ENCODE peak calls at places on chromosome 2, in eight cellular contexts. I is neural progenitor cell, D is heart right ventricle, A is endodermal cell, K is fibroblast of lung, R is kidney, B is testis, W is esophagus muscularis mucosa. T is an unnamed sample.

GRCh38 chr2:112712903-112713584 is 7.8 kb upstream of the NT5DC4 start:
- DNase-seq in I (no peak), D (no peak), A (no peak), K (peak), R (no peak), B (no peak), W (no peak), T (no peak)

GRCh38 chr2:222884765-222885424 is 24.1 kb downstream of the ACSL3 start:
- DNase-seq in I (no peak), D (no peak), A (no peak), K (no peak), R (no peak), B (no peak), W (no peak), T (no peak)

GRCh38 chr2:223949241-223949640 is 4.1 kb upstream of the WDFY1 start:
- DNase-seq in I (no peak), D (no peak), A (no peak), K (no peak), R (no peak), B (no peak), W (no peak), T (no peak)

GRCh38 chr2:113157108-113157896 is 16.5 kb upstream of the PSD4 start:
- DNase-seq in I (peak), D (no peak), A (peak), K (peak), R (peak), B (peak), W (no peak), T (peak)

GRCh38 chr2:153478289-153479261 is at the start of gene RPRM:
- DNase-seq in I (peak), D (peak), A (peak), K (peak), R (peak), B (peak), W (peak), T (no peak)

GRCh38 chr2:107466241-107466640 is 360.5 kb upstream of the RGPD4 start:
- DNase-seq in I (no peak), D (no peak), A (no peak), K (no peak), R (no peak), B (no peak), W (no peak), T (no peak)

GRCh38 chr2:2452961-2453360 is 121.9 kb upstream of the MYT1L start:
- DNase-seq in I (no peak), D (no peak), A (no peak), K (no peak), R (no peak), B (no peak), W (no peak), T (no peak)

GRCh38 chr2:163970058-163970806 is 234.4 kb upstream of the FIGN start:
- DNase-seq in I (no peak), D (no peak), A (no peak), K (no peak), R (no peak), B (no peak), W (no peak), T (no peak)

DNA sequence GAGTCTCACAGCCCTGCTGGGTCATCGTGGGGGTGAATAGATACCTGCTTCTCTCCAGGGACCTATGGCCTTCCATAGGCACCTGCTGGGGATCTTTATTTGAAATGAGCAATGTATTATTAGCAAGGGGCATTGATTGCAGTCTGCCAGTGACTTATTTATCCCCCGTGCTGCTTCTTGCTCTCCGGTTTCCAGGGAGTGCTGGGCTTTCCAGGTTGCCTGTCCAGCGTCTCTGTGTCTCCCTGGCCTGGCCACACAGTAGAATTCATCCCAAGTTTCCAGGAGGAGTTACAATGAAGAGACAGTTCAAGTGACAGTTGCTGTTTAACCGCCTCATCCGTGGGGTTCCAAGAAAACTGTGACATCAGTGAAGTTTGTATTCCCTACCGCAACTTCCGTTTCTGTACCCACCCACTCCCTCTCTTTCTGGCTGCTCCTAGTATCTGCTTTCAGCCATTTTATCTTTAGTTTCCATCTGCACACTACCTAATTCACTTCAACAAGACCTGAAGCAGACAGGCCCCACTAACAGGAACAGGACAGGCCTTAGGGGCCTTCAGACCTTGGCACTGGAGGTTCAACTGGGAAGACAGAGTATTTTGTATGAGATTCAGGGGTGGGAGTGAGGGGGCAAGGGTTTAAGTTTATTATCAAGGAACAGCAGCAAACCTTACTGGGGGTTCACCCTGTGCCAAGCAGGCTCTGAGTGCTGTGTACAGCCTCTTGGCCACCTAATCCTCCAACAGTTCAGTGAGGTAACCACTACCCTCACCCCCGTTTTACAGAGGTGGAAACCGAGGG is 134.8 kb downstream of the PRKCE start:
- DNase-seq in I (no peak), D (no peak), A (no peak), K (no peak), R (no peak), B (no peak), W (no peak), T (no peak)
- H3K27ac ChIP-seq in I (no peak), D (no peak), A (no peak), K (no peak), R (no peak), B (no peak), W (no peak), T (no peak)

GRCh38 chr2:85802337-85803103 is 48.7 kb downstream of the ATOH8 start:
- DNase-seq in I (no peak), D (no peak), A (no peak), K (peak), R (no peak), B (peak), W (no peak), T (peak)

GRCh38 chr2:85801871-85802270 is 48.1 kb downstream of the ATOH8 start:
- DNase-seq in I (no peak), D (no peak), A (no peak), K (no peak), R (peak), B (peak), W (no peak), T (peak)

GRCh38 chr2:85804026-85804425 is 50.2 kb downstream of the ATOH8 start:
- DNase-seq in I (no peak), D (no peak), A (no peak), K (no peak), R (peak), B (no peak), W (no peak), T (peak)

GRCh38 chr2:85806358-85807118 is 52.7 kb downstream of the ATOH8 start:
- DNase-seq in I (no peak), D (no peak), A (no peak), K (no peak), R (peak), B (no peak), W (no peak), T (peak)

GRCh38 chr2:85804583-85804982 is 50.8 kb downstream of the ATOH8 start:
- DNase-seq in I (peak), D (no peak), A (no peak), K (no peak), R (peak), B (peak), W (no peak), T (no peak)
- TF ChIP-seq CTCF in I (peak), D (peak), A (peak), K (peak), R (peak), B (no peak), W (peak), T (peak)

GRCh38 chr2:12456293-12457151 is 260.2 kb upstream of the TRIB2 start:
- DNase-seq in I (peak), D (peak), A (peak), K (peak), R (peak), B (peak), W (peak), T (peak)
- H3K4me3 ChIP-seq in I (no peak), D (no peak), A (no peak), K (peak), R (peak), B (no peak), W (peak), T (peak)

GRCh38 chr2:39362595-39362994 is 74.5 kb downstream of the MAP4K3 start:
- DNase-seq in I (no peak), D (no peak), A (no peak), K (no peak), R (no peak), B (no peak), W (no peak), T (no peak)

GRCh38 chr2:39359453-39360038 is 77.5 kb downstream of the MAP4K3 start:
- DNase-seq in I (no peak), D (no peak), A (no peak), K (no peak), R (no peak), B (no peak), W (no peak), T (no peak)

GRCh38 chr2:39356922-39357639 is 80.0 kb downstream of the MAP4K3 start:
- DNase-seq in I (no peak), D (no peak), A (no peak), K (no peak), R (no peak), B (no peak), W (no peak), T (no peak)

GRCh38 chr2:39361511-39361910 is 75.6 kb downstream of the MAP4K3 start:
- DNase-seq in I (no peak), D (no peak), A (no peak), K (no peak), R (no peak), B (no peak), W (no peak), T (no peak)
- H3K27ac ChIP-seq in I (no peak), D (no peak), A (no peak), K (no peak), R (no peak), B (no peak), W (no peak), T (no peak)

DNA sequence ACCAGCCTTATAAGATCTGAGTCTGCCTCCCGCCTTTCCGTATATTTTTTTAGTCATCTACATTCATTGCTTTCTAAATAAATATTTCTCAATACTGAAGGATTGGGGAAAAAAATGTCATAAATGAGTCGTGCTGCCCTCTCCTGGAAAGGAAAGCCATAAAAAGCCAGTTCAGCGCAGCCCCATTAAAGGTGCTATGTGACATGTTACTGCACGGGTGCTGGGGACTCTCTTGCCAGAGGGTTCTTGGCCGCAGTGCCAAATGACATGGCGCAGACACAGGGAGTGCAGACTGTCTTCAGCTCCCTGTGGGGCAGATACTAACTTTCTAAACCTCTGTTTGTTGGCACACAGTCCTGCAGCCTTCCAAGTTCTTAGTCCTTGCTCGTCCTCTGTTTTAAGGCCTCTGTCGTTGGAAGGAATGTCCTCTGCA is 53.7 kb upstream of the MAP3K20 start:
- DNase-seq in I (no peak), D (peak), A (peak), K (peak), R (no peak), B (no peak), W (no peak), T (no peak)
- TF ChIP-seq CTCF in I (peak), D (peak), A (peak), K (peak), R (no peak), B (no peak), W (no peak), T (no peak)

GRCh38 chr2:45284621-45284995 is 275.4 kb upstream of the SIX2 start:
- DNase-seq in I (no peak), D (no peak), A (no peak), K (no peak), R (no peak), B (no peak), W (no peak), T (no peak)
- H3K4me3 ChIP-seq in I (no peak), D (no peak), A (no peak), K (no peak), R (no peak), B (no peak), W (no peak), T (no peak)

GRCh38 chr2:55029098-55029497 is 21.2 kb downstream of the RTN4 start:
- DNase-seq in I (no peak), D (no peak), A (no peak), K (no peak), R (no peak), B (no peak), W (no peak), T (no peak)
- H3K27ac ChIP-seq in I (no peak), D (no peak), A (no peak), K (no peak), R (no peak), B (no peak), W (no peak), T (no peak)

DNA sequence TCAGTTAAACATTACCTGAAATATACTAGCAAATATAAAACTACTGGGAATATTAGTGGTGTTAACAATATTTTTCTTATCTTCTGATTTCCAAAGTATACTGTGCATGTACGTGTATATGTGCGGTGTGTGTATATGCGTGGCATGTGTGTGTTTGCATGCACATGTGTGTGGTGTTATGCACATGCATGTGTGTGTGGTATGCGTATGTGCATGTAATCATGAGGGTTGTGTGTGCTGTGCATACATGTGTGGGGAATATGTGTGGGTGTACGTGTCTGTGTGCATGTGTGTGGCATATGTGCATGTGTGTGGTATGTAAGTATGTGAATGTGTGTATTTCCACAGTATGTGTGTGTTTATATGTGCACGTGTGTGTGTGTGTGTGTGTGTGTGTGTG is 640.2 kb downstream of the TSN start:
- DNase-seq in I (no peak), D (no peak), A (no peak), K (no peak), R (no peak), B (no peak), W (no peak), T (no peak)
- TF ChIP-seq CTCF in I (no peak), D (no peak), A (no peak), K (no peak), R (no peak), B (no peak), W (no peak), T (no peak)

GRCh38 chr2:5253263-5253662 is 438.9 kb upstream of the SOX11 start:
- DNase-seq in I (no peak), D (no peak), A (no peak), K (no peak), R (no peak), B (no peak), W (no peak), T (no peak)
- H3K4me3 ChIP-seq in I (no peak), D (no peak), A (no peak), K (no peak), R (no peak), B (no peak), W (no peak), T (no peak)